ENCODE peak calls at places on chromosome 10, in five cellular contexts. M, B, D, K and A are unnamed samples. For H3K36me3, H3K4me1 and H3K27me3, the result is how much of the 10 kb centered on the place peaks cover.

GRCh38 chr10:14645239-14645960 is 129.3 kb downstream of the FAM107B start:
- DNase-seq in D (no peak), K (no peak), M (no peak), B (no peak), A (no peak)

GRCh38 chr10:117950408-117950807 is 96.3 kb downstream of the RAB11FIP2 start:
- DNase-seq in M (no peak), B (no peak), D (no peak), K (no peak), A (no peak)

GRCh38 chr10:16789266-16789665 is 28.0 kb downstream of the RSU1 start:
- DNase-seq in B (no peak), K (no peak), D (no peak), M (no peak), A (no peak)

GRCh38 chr10:76026176-76026771 is 594.9 kb downstream of the LRMDA start:
- DNase-seq in K (no peak), M (no peak), B (no peak), D (no peak), A (no peak)

GRCh38 chr10:104117839-104118323 is 4.1 kb upstream of the SFR1 start:
- DNase-seq in B (no peak), D (no peak), M (no peak), K (no peak), A (no peak)

GRCh38 chr10:49287689-49288340 is 11.2 kb upstream of the C10orf71 start:
- DNase-seq in M (no peak), K (no peak), D (no peak), B (no peak), A (no peak)

GRCh38 chr10:122786269-122786668 is 59.4 kb downstream of the CUZD1 start:
- DNase-seq in K (no peak), B (no peak), M (no peak), D (no peak), A (no peak)

GRCh38 chr10:99534939-99535763 is 2.4 kb downstream of the NKX2-3 start:
- DNase-seq in B (no peak), K (no peak), D (no peak), M (no peak), A (no peak)

GRCh38 chr10:118768041-118768933 is 13.5 kb upstream of the CACUL1 start:
- DNase-seq in B (no peak), M (no peak), D (no peak), K (no peak), A (no peak)

GRCh38 chr10:132321726-132322125 is 10.3 kb upstream of the LRRC27 start:
- DNase-seq in B (no peak), M (no peak), K (no peak), D (no peak), A (no peak)

GRCh38 chr10:132320776-132321469 is 11.1 kb upstream of the LRRC27 start:
- DNase-seq in K (no peak), M (no peak), D (no peak), B (no peak), A (peak)

GRCh38 chr10:132325969-132326889 is 5.8 kb upstream of the LRRC27 start:
- DNase-seq in D (no peak), B (no peak), K (no peak), M (no peak), A (peak)

GRCh38 chr10:132319853-132320669 is 11.9 kb upstream of the LRRC27 start:
- DNase-seq in D (no peak), K (no peak), M (no peak), B (no peak), A (no peak)

GRCh38 chr10:132322621-132323048 is 9.4 kb upstream of the LRRC27 start:
- DNase-seq in D (no peak), M (no peak), K (no peak), B (no peak), A (no peak)
- H3K36me3 ChIP-seq in D (under half), M (under half), K (under half), B (under half), A (under half)

GRCh38 chr10:29860159-29860558 is 199.2 kb downstream of the JCAD start:
- DNase-seq in D (no peak), M (no peak), K (no peak), B (no peak), A (no peak)

GRCh38 chr10:29858352-29859267 is 200.8 kb downstream of the JCAD start:
- DNase-seq in B (peak), D (peak), K (no peak), M (no peak), A (peak)

GRCh38 chr10:29862926-29863614 is 196.3 kb downstream of the JCAD start:
- DNase-seq in D (no peak), B (no peak), M (no peak), K (no peak), A (no peak)

GRCh38 chr10:29859521-29860130 is 199.8 kb downstream of the JCAD start:
- DNase-seq in M (no peak), B (no peak), K (no peak), D (no peak), A (no peak)

DNA sequence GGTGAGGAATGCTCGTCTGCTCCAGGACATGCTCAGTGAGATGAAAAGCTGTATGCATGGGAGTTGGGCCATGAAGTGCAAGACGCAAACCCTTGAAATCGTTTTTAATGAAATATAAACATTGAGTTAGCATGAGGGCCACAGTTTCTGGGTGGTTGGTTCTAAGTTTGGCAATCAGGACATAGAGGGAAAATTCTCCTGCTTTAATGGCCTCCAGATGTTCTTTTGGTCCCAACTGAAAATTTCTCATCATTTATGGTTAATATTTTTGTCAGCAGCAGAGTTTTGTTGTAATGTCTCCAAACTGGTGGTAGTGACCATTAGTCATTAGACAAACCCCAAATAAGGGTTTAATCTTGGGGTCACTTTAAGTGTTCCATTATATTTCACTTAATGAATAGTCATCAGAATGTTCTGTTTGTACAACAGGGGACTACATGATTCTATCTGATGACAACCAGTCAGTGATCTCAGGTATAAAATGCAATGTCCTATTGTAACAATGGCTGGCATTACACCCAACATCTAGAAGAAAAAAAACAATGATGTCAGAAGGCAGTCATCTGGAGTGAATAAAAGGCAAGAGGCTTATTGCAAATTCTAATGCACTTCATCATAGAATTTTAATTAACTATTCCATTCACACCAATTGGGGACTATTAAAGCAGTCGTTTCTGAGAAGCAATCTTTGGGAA is 197.4 kb downstream of the JCAD start:
- DNase-seq in M (no peak), D (no peak), B (no peak), K (no peak), A (no peak)
- H3K4me1 ChIP-seq in M (under half), D (under half), B (under half), K (under half), A (under half)

DNA sequence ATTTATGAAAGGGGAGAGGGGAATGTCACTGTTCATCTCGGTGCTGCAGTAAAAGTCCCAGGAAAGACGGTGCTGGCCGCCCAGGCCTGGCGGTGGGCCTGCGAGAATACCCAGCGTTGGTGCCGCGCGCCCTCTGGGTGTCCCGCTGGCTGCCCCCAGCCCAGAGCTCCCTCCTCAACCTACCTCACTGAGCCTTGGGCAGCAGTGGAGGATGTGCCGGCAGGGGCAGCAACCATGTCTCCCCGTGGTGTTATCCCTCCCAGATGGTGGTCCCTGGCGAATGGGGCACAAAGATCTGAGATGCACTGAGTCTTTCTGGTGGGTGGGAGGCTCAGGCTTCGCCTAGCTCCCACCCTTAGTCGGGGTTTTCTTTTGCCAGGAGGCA is 9.4 kb upstream of the TLX1 start:
- DNase-seq in M (no peak), K (no peak), D (no peak), B (no peak), A (no peak)
- H3K27me3 ChIP-seq in M (under half), K (under half), D (half or more), B (under half), A (under half)

GRCh38 chr10:85612378-85612775 is 754.2 kb downstream of the GRID1 start:
- DNase-seq in D (no peak), B (no peak), K (peak), M (peak), A (peak)
- H3K36me3 ChIP-seq in D (under half), B (under half), K (under half), M (under half), A (under half)

GRCh38 chr10:89480047-89480446 is 55.3 kb downstream of the SLC16A12 start:
- DNase-seq in K (no peak), D (no peak), B (no peak), M (no peak), A (peak)

GRCh38 chr10:89481662-89482061 is 53.7 kb downstream of the SLC16A12 start:
- DNase-seq in M (no peak), B (no peak), K (no peak), D (no peak), A (no peak)

GRCh38 chr10:89478085-89478738 is 57.2 kb downstream of the SLC16A12 start:
- DNase-seq in K (no peak), B (no peak), D (no peak), M (no peak), A (no peak)

GRCh38 chr10:89478739-89479116 is 56.7 kb downstream of the SLC16A12 start:
- DNase-seq in B (no peak), K (no peak), D (no peak), M (no peak), A (no peak)

GRCh38 chr10:89479255-89479654 is 56.1 kb downstream of the SLC16A12 start:
- DNase-seq in K (no peak), M (no peak), B (no peak), D (no peak), A (no peak)
- H3K4me1 ChIP-seq in K (under half), M (under half), B (under half), D (half or more), A (under half)

DNA sequence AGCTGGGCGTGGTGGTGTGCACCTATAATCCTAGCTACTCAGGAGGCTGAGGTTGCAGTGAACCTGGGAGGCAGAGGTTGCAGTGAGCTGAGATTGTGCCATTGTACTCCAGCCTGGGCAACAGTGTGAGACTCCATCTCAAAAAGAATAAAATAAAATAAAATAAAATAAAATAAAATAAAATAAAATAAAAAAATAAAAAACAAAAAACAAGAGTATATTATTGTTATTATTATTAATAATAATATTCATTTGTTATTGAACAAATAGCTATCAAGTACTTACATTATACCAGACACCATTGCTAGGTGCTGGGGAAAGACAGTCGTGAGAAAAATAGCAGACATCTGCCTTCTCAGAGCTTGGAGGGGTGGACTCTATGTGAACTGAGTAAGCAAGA is 24.1 kb downstream of the PAX2 start:
- DNase-seq in K (no peak), D (no peak), B (no peak), M (no peak), A (no peak)
- H3K27me3 ChIP-seq in K (under half), D (half or more), B (under half), M (under half), A (half or more)

GRCh38 chr10:101938316-101939272 is 95.0 kb upstream of the KCNIP2 start:
- DNase-seq in D (no peak), K (no peak), B (no peak), M (no peak), A (no peak)
- H3K36me3 ChIP-seq in D (under half), K (under half), B (under half), M (under half), A (under half)

GRCh38 chr10:44853796-44854195 is 57.3 kb upstream of the TMEM72 start:
- DNase-seq in K (no peak), M (no peak), D (no peak), B (peak), A (no peak)
- H3K4me1 ChIP-seq in K (under half), M (under half), D (under half), B (under half), A (under half)

GRCh38 chr10:86393858-86394472 is 27.4 kb upstream of the GRID1 start:
- DNase-seq in K (no peak), D (no peak), M (no peak), B (no peak), A (no peak)
- H3K27me3 ChIP-seq in K (under half), D (half or more), M (under half), B (under half), A (under half)

GRCh38 chr10:27225011-27225590 is 15.5 kb downstream of the ACBD5 start:
- DNase-seq in D (no peak), K (no peak), M (no peak), B (no peak), A (no peak)
- H3K36me3 ChIP-seq in D (half or more), K (half or more), M (under half), B (under half), A (under half)